ENCODE peak calls at places on chromosome 7, in eight cellular contexts. B is stimulated activated CD4-positive, alpha-beta T cell treated with anti-CD3 and anti-CD28 coated beads, Interleukin-12 subunit alpha, Interleukin-12 subunit beta, amount 100 ng/mL, for 48 hours; K is memory B cell; I is adrenal gland; W is spleen; M is epithelial cell of esophagus; A is NCI-H226; N is activated CD4-positive, alpha-beta T cell treated with anti-CD3 and anti-CD28 coated beads, Interleukin-2, amount 10 ng/mL, durations not matched to agents 24 days and 14 days. V is an unnamed sample.
A peak's percentile ranks its signal among the peaks of the same experiment; 100 is the strongest.

GRCh38 chr7:130273081-130273699 is 6.5 kb downstream of the CPA2 start:
- DNase-seq in B (no peak), K (no peak), I (no peak), W (no peak), M (peak; percentile 72), A (no peak), N (no peak), V (no peak)

GRCh38 chr7:6271091-6271658 is 1.2 kb downstream of the CYTH3 start:
- DNase-seq in B (no peak), K (peak; percentile 32), I (peak; percentile 81), W (peak; percentile 80), M (peak; percentile 70), A (peak; percentile 67), N (peak; percentile 73), V (no peak)

GRCh38 chr7:87581723-87582122 is 19.0 kb downstream of the ABCB1 start:
- DNase-seq in B (no peak), K (no peak), I (no peak), W (no peak), M (no peak), A (no peak), N (no peak), V (no peak)

GRCh38 chr7:486216-486743 is 33.4 kb downstream of the PDGFA start:
- DNase-seq in B (no peak), K (no peak), I (no peak), W (peak; percentile 43), M (peak; percentile 18), A (no peak), N (no peak), V (no peak)

GRCh38 chr7:44801890-44802289 is 5.4 kb downstream of the PPIA start:
- DNase-seq in B (no peak), K (no peak), I (no peak), W (no peak), M (peak; percentile 86), A (peak; percentile 49), N (no peak), V (no peak)

GRCh38 chr7:99380032-99380822 is 5.7 kb downstream of the ARPC1B start:
- DNase-seq in B (peak; percentile 32), K (peak; percentile 55), I (peak; percentile 78), W (peak; percentile 86), M (peak; percentile 50), A (peak; percentile 90), N (peak; percentile 83), V (peak; percentile 12)

GRCh38 chr7:157513682-157514081 is 176.9 kb downstream of the DNAJB6 start:
- DNase-seq in B (no peak), K (no peak), I (no peak), W (no peak), M (no peak), A (no peak), N (no peak), V (no peak)

GRCh38 chr7:91347288-91347687 is 83.1 kb downstream of the FZD1 start:
- DNase-seq in B (no peak), K (no peak), I (peak; percentile 73), W (no peak), M (no peak), A (no peak), N (no peak), V (no peak)

GRCh38 chr7:133978502-133979295 is 148.4 kb upstream of the LRGUK start:
- DNase-seq in B (no peak), K (no peak), I (no peak), W (no peak), M (no peak), A (no peak), N (no peak), V (no peak)

GRCh38 chr7:6360841-6361240 is 86.9 kb downstream of the DAGLB start:
- DNase-seq in B (no peak), K (no peak), I (no peak), W (no peak), M (no peak), A (peak; percentile 47), N (no peak), V (no peak)

GRCh38 chr7:84484502-84485079 is 290.0 kb upstream of the SEMA3A start:
- DNase-seq in B (no peak), K (no peak), I (no peak), W (no peak), M (peak; percentile 19), A (no peak), N (no peak), V (no peak)

GRCh38 chr7:143891457-143891856 is 10.5 kb downstream of the TCAF1 start:
- DNase-seq in B (no peak), K (no peak), I (no peak), W (no peak), M (no peak), A (no peak), N (no peak), V (no peak)

GRCh38 chr7:41872951-41873350 is 170.1 kb upstream of the INHBA start:
- DNase-seq in B (no peak), K (no peak), I (no peak), W (no peak), M (no peak), A (no peak), N (no peak), V (no peak)

GRCh38 chr7:24840543-24840942 is 83.3 kb upstream of the GSDME start:
- DNase-seq in B (no peak), K (no peak), I (no peak), W (no peak), M (no peak), A (no peak), N (no peak), V (no peak)

GRCh38 chr7:143460585-143460984 is 17.1 kb upstream of the TAS2R41 start:
- DNase-seq in B (no peak), K (no peak), I (no peak), W (no peak), M (no peak), A (no peak), N (no peak), V (no peak)

GRCh38 chr7:131008840-131009651 is 275.0 kb upstream of the KLF14 start:
- DNase-seq in B (no peak), K (no peak), I (no peak), W (no peak), M (no peak), A (no peak), N (no peak), V (no peak)

GRCh38 chr7:79806161-79806734 is 328.4 kb upstream of the GNAI1 start:
- DNase-seq in B (no peak), K (no peak), I (no peak), W (no peak), M (peak; percentile 25), A (no peak), N (no peak), V (no peak)

GRCh38 chr7:128915841-128916642 is 5.5 kb upstream of the KCP start:
- DNase-seq in B (no peak), K (no peak), I (no peak), W (peak; percentile 68), M (no peak), A (no peak), N (no peak), V (no peak)

GRCh38 chr7:99459087-99459486 is 6.9 kb downstream of the ATP5MF start:
- DNase-seq in B (no peak), K (no peak), I (no peak), W (no peak), M (peak; percentile 36), A (no peak), N (peak; percentile 76), V (peak; percentile 55)

GRCh38 chr7:94374231-94374630 is 20.5 kb upstream of the COL1A2 start:
- DNase-seq in B (no peak), K (no peak), I (peak; percentile 76), W (no peak), M (peak; percentile 16), A (peak; percentile 51), N (no peak), V (no peak)

GRCh38 chr7:74288034-74288881 is 949 bp upstream of the CLIP2 start:
- DNase-seq in B (no peak), K (no peak), I (no peak), W (no peak), M (no peak), A (no peak), N (no peak), V (no peak)

GRCh38 chr7:101884671-101885596 is 67.5 kb downstream of the CUX1 start:
- DNase-seq in B (no peak), K (no peak), I (no peak), W (no peak), M (no peak), A (no peak), N (peak; percentile 66), V (no peak)

GRCh38 chr7:150756858-150757257 is 19.6 kb downstream of the GIMAP5 start:
- DNase-seq in B (no peak), K (no peak), I (no peak), W (no peak), M (peak; percentile 34), A (no peak), N (peak; percentile 85), V (no peak)

GRCh38 chr7:73668103-73668937 is 689 bp downstream of the VPS37D start:
- DNase-seq in B (no peak), K (no peak), I (no peak), W (peak; percentile 83), M (no peak), A (no peak), N (no peak), V (peak; percentile 54)

GRCh38 chr7:91396-92158 is 100.8 kb upstream of the FAM20C start:
- DNase-seq in B (no peak), K (no peak), I (no peak), W (no peak), M (no peak), A (no peak), N (no peak), V (no peak)

GRCh38 chr7:27339478-27339877 is 96.9 kb downstream of the EVX1 start:
- DNase-seq in B (no peak), K (no peak), I (no peak), W (no peak), M (no peak), A (peak; percentile 65), N (no peak), V (no peak)

GRCh38 chr7:12965767-12966166 is 278.3 kb downstream of the ARL4A start:
- DNase-seq in B (no peak), K (no peak), I (no peak), W (no peak), M (peak; percentile 74), A (no peak), N (no peak), V (no peak)

GRCh38 chr7:130942211-130942964 is 208.4 kb upstream of the KLF14 start:
- DNase-seq in B (no peak), K (no peak), I (peak; percentile 83), W (no peak), M (peak; percentile 85), A (no peak), N (peak; percentile 59), V (peak; percentile 35)

GRCh38 chr7:38561166-38561565 is 70.0 kb downstream of the AMPH start:
- DNase-seq in B (no peak), K (no peak), I (no peak), W (no peak), M (peak; percentile 77), A (peak; percentile 94), N (no peak), V (no peak)

GRCh38 chr7:50580053-50580452 is 14.8 kb upstream of the DDC start:
- DNase-seq in B (no peak), K (no peak), I (no peak), W (no peak), M (no peak), A (no peak), N (no peak), V (no peak)

GRCh38 chr7:31853380-31853779 is 166.4 kb downstream of the PPP1R17 start:
- DNase-seq in B (no peak), K (no peak), I (no peak), W (no peak), M (no peak), A (no peak), N (no peak), V (no peak)